ENCODE peak calls at places on chromosomes 3 and 15, in five cellular contexts. O, L, I, M and T are unnamed samples.

GRCh38 chr15:70466895-70467529 is 296.3 kb downstream of the UACA start:
- DNase-seq in I (peak; percentile 79), L (peak; percentile 35), M (peak; percentile 69), O (no peak), T (peak; percentile 52)

GRCh38 chr15:67100808-67101581 is 35.6 kb downstream of the SMAD3 start:
- DNase-seq in L (no peak), I (no peak), M (peak; percentile 61), O (no peak), T (no peak)

GRCh38 chr3:112128843-112129727 is 4.0 kb downstream of the GCSAM start:
- DNase-seq in O (no peak), M (no peak), I (peak; percentile 61), L (peak; percentile 39), T (no peak)

GRCh38 chr15:80880086-80880485 is 100.9 kb downstream of the CEMIP start:
- DNase-seq in O (no peak), M (no peak), L (no peak), I (no peak), T (no peak)

GRCh38 chr3:78887608-78888011 is 880.2 kb downstream of the ROBO1 start:
- DNase-seq in O (no peak), M (no peak), I (no peak), L (no peak), T (no peak)

GRCh38 chr15:29139540-29140459 is 129.8 kb downstream of the NSMCE3 start:
- DNase-seq in I (peak; percentile 91), M (peak; percentile 87), O (no peak), L (peak; percentile 31), T (peak; percentile 52)

GRCh38 chr3:185225523-185225922 is 28.3 kb downstream of the EHHADH start:
- DNase-seq in L (no peak), M (no peak), I (no peak), O (no peak), T (no peak)

GRCh38 chr15:60519218-60519617 is 40.3 kb upstream of the ICE2 start:
- DNase-seq in L (no peak), O (no peak), I (no peak), M (no peak), T (no peak)

GRCh38 chr3:43872901-43873300 is 182.2 kb downstream of the ABHD5 start:
- DNase-seq in L (no peak), M (no peak), I (peak; percentile 39), O (peak; percentile 37), T (no peak)

GRCh38 chr3:72624656-72625055 is 223.6 kb downstream of the SHQ1 start:
- DNase-seq in I (no peak), M (no peak), L (no peak), O (no peak), T (no peak)

GRCh38 chr3:37833790-37834189 is 27.9 kb upstream of the CTDSPL start:
- DNase-seq in M (no peak), I (no peak), O (no peak), L (no peak), T (no peak)

GRCh38 chr15:69914960-69915359 is 182.8 kb downstream of the TLE3 start:
- DNase-seq in M (no peak), I (no peak), O (no peak), L (no peak), T (no peak)

GRCh38 chr3:141414800-141415462 is 46.6 kb downstream of the ZBTB38 start:
- DNase-seq in O (no peak), I (no peak), L (no peak), M (no peak), T (no peak)

GRCh38 chr3:122563717-122564025 is 429 bp downstream of the PARP9 start:
- DNase-seq in M (peak; percentile 34), I (no peak), L (no peak), O (no peak), T (peak; percentile 29)

GRCh38 chr3:128435058-128435457 is 31.6 kb downstream of the DNAJB8 start:
- DNase-seq in I (peak; percentile 57), M (no peak), O (no peak), L (no peak), T (no peak)

GRCh38 chr3:150775001-150775599 is 12.1 kb upstream of the SIAH2 start:
- DNase-seq in O (no peak), I (no peak), L (no peak), M (no peak), T (no peak)

GRCh38 chr15:57364282-57365007 is 11.9 kb upstream of the CGNL1 start:
- DNase-seq in O (no peak), L (no peak), I (peak; percentile 72), M (no peak), T (peak; percentile 41)

GRCh38 chr15:80580107-80580506 is 115.0 kb upstream of the ABHD17C start:
- DNase-seq in M (no peak), O (peak; percentile 69), L (no peak), I (peak; percentile 15), T (no peak)

GRCh38 chr15:29242466-29243242 is 27.0 kb downstream of the NSMCE3 start:
- DNase-seq in L (no peak), I (no peak), M (no peak), O (no peak), T (no peak)

GRCh38 chr3:190696777-190697501 is 165.6 kb downstream of the GMNC start:
- DNase-seq in I (no peak), L (no peak), M (peak; percentile 4), O (no peak), T (no peak)

GRCh38 chr15:38690737-38691332 is 126.2 kb upstream of the RASGRP1 start:
- DNase-seq in O (peak; percentile 40), L (peak; percentile 63), I (peak; percentile 75), M (peak; percentile 51), T (peak; percentile 76)

GRCh38 chr3:15660055-15660940 is 58.8 kb downstream of the BTD start:
- DNase-seq in I (no peak), L (no peak), O (no peak), M (no peak), T (no peak)

GRCh38 chr15:98881526-98882517 is 125.8 kb downstream of the PGPEP1L start:
- DNase-seq in O (no peak), M (peak; percentile 65), I (no peak), L (no peak), T (no peak)

GRCh38 chr15:22903961-22904534 is 65.6 kb downstream of the NIPA2 start:
- DNase-seq in M (no peak), I (no peak), O (no peak), L (no peak), T (peak; percentile 51)

GRCh38 chr3:41075958-41076357 is 123.3 kb upstream of the CTNNB1 start:
- DNase-seq in O (no peak), I (no peak), M (no peak), L (no peak), T (no peak)

GRCh38 chr3:13237776-13238490 is 164.7 kb upstream of the IQSEC1 start:
- DNase-seq in I (no peak), O (no peak), L (no peak), M (no peak), T (no peak)

GRCh38 chr15:47553933-47554332 is 163.4 kb upstream of the SEMA6D start:
- DNase-seq in M (no peak), I (no peak), L (no peak), O (no peak), T (peak; percentile 27)